ENCODE peak calls at places on chromosomes 11 and 22, in eight cellular contexts. R is A549, K is heart right ventricle, L is brain microvascular endothelial cell, F is choroid plexus epithelial cell, I is neural progenitor cell, X is cardiac fibroblast, W is HepG2. U is an unnamed sample.

GRCh38 chr11:2302844-2303626 is 1.2 kb downstream of the TSPAN32 start:
- DNase-seq in I (no peak), L (no peak), F (no peak), R (no peak), X (no peak), K (peak; percentile 86), W (no peak), U (no peak)

GRCh38 chr11:69370984-69371709 is 77.2 kb downstream of the MYEOV start:
- DNase-seq in R (no peak), W (no peak), K (no peak), X (no peak), F (no peak), I (no peak), L (no peak), U (no peak)

GRCh38 chr11:27018902-27019544 is 21.6 kb upstream of the BBOX1 start:
- DNase-seq in L (no peak), W (no peak), K (no peak), I (no peak), F (peak; percentile 22), R (no peak), X (peak; percentile 43), U (no peak)

GRCh38 chr11:64558065-64558745 is 32.8 kb upstream of the SLC22A12 start:
- DNase-seq in L (no peak), F (no peak), X (no peak), R (no peak), W (no peak), I (peak; percentile 69), K (no peak), U (no peak)

GRCh38 chr11:2234963-2235362 is 35.4 kb downstream of the ASCL2 start:
- DNase-seq in F (no peak), L (no peak), I (peak; percentile 42), K (no peak), R (no peak), W (no peak), X (no peak), U (no peak)

GRCh38 chr22:47301820-47302475 is 539.5 kb downstream of the TBC1D22A start:
- DNase-seq in X (no peak), W (no peak), L (no peak), K (no peak), I (no peak), F (no peak), R (no peak), U (no peak)

GRCh38 chr11:85132839-85133238 is 494.3 kb downstream of the DLG2 start:
- DNase-seq in K (no peak), F (peak; percentile 25), X (no peak), L (no peak), W (no peak), R (no peak), I (peak; percentile 54), U (no peak)

GRCh38 chr22:19996694-19997384 is 19.8 kb downstream of the ARVCF start:
- DNase-seq in I (no peak), F (no peak), K (peak; percentile 11), W (no peak), L (no peak), R (no peak), X (no peak), U (no peak)

GRCh38 chr11:33443684-33444083 is 186.5 kb downstream of the HIPK3 start:
- DNase-seq in R (no peak), X (no peak), W (no peak), F (no peak), K (no peak), I (no peak), L (no peak), U (no peak)

GRCh38 chr11:72860592-72860991 is 46.4 kb downstream of the ATG16L2 start:
- DNase-seq in W (no peak), I (no peak), L (no peak), F (no peak), R (no peak), K (no peak), X (no peak), U (no peak)

GRCh38 chr11:72867970-72868369 is 53.8 kb downstream of the ATG16L2 start:
- DNase-seq in K (no peak), I (no peak), R (no peak), F (no peak), L (no peak), W (no peak), X (no peak), U (no peak)

GRCh38 chr11:72869845-72870244 is 55.6 kb downstream of the ATG16L2 start:
- DNase-seq in L (no peak), K (no peak), I (no peak), W (no peak), F (no peak), X (no peak), R (no peak), U (no peak)

GRCh38 chr11:72863091-72863490 is 48.9 kb downstream of the ATG16L2 start:
- DNase-seq in F (no peak), I (no peak), X (no peak), R (no peak), K (no peak), L (no peak), W (no peak), U (no peak)

GRCh38 chr11:72864692-72865655 is 50.8 kb downstream of the ATG16L2 start:
- DNase-seq in K (no peak), I (no peak), F (peak; percentile 82), W (no peak), L (peak; percentile 38), R (no peak), X (peak; percentile 80), U (no peak)
- H3K4me3 ChIP-seq in K (no peak overlapping the region), I (no peak overlapping the region), F (no peak overlapping the region), W (no peak overlapping the region), L (no peak overlapping the region), R (no peak overlapping the region), X (no peak overlapping the region), U (no peak overlapping the region)

GRCh38 chr22:22380098-22381030 is 128.2 kb downstream of the ZNF280B start:
- DNase-seq in K (no peak), L (no peak), R (no peak), F (no peak), X (no peak), W (no peak), I (peak; percentile 53), U (no peak)
- TF ChIP-seq CTCF in K (no peak), L (peak; percentile 25), R (no peak), F (no peak), X (no peak), W (peak; percentile 72), I (peak; percentile 43), U (peak; percentile 42)

GRCh38 chr11:122098223-122098980 is 17.6 kb downstream of the BLID start:
- DNase-seq in R (no peak), W (no peak), K (no peak), F (no peak), I (no peak), L (no peak), X (no peak), U (no peak)

GRCh38 chr11:122101625-122102291 is 14.3 kb downstream of the BLID start:
- DNase-seq in F (peak; percentile 92), X (peak; percentile 93), W (peak; percentile 20), K (peak; percentile 44), L (peak; percentile 74), I (peak; percentile 86), R (no peak), U (no peak)

GRCh38 chr11:122100222-122101080 is 15.6 kb downstream of the BLID start:
- DNase-seq in W (no peak), K (peak; percentile 50), L (no peak), I (peak; percentile 74), R (no peak), F (peak; percentile 86), X (peak; percentile 90), U (no peak)

GRCh38 chr11:122097419-122098001 is 18.5 kb downstream of the BLID start:
- DNase-seq in X (peak; percentile 73), F (peak; percentile 79), L (no peak), K (no peak), R (no peak), W (no peak), I (peak; percentile 16), U (no peak)

GRCh38 chr11:122099345-122100045 is 16.5 kb downstream of the BLID start:
- DNase-seq in W (no peak), X (peak; percentile 80), F (peak; percentile 84), K (no peak), L (no peak), I (no peak), R (no peak), U (no peak)
- H3K4me3 ChIP-seq in W (no peak overlapping the region), X (peak overlapping the region; percentile 63), F (peak overlapping the region; percentile 76), K (peak overlapping the region; percentile 53), L (peak overlapping the region; percentile 69), I (peak overlapping the region; percentile 49), R (no peak overlapping the region), U (no peak overlapping the region)

GRCh38 chr11:80282643-80283042 is 841.8 kb upstream of the TENM4 start:
- DNase-seq in L (no peak), X (no peak), K (no peak), W (no peak), F (no peak), R (no peak), I (no peak), U (no peak)
- TF ChIP-seq CTCF in L (no peak), X (no peak), K (no peak), W (no peak), F (no peak), R (no peak), I (peak; percentile 16), U (no peak)

U was measured in GM12864.